ENCODE peak calls at places on chromosome 11, in nine cellular contexts. One of them, this sample, is unnamed. For H3K4me1, the result is how much of the 10 kb centered on the place peaks cover.

GRCh38 chr11:112195906-112196305 is 20.6 kb downstream of the BCO2 start:
- DNase-seq in psoas muscle: no peak
- DNase-seq in lower lobe of right lung: no peak
- DNase-seq in CD8-positive, alpha-beta T cell: no peak
- DNase-seq in left lung: no peak
- DNase-seq in mammary epithelial cell: peak
- DNase-seq in tibial artery: no peak
- DNase-seq in neuronal stem cell: no peak
- DNase-seq in cardiac muscle cell: peak
- DNase-seq in this sample: no peak

GRCh38 chr11:126174816-126175215 is 36.6 kb downstream of the RPUSD4 start:
- DNase-seq in tibial artery: no peak
- DNase-seq in mammary epithelial cell: no peak
- DNase-seq in left lung: no peak
- DNase-seq in psoas muscle: no peak
- DNase-seq in cardiac muscle cell: no peak
- DNase-seq in lower lobe of right lung: peak
- DNase-seq in neuronal stem cell: no peak
- DNase-seq in CD8-positive, alpha-beta T cell: no peak
- DNase-seq in this sample: no peak

GRCh38 chr11:128469220-128469619 is 118.1 kb downstream of the ETS1 start:
- DNase-seq in CD8-positive, alpha-beta T cell: no peak
- DNase-seq in mammary epithelial cell: no peak
- DNase-seq in left lung: no peak
- DNase-seq in cardiac muscle cell: no peak
- DNase-seq in lower lobe of right lung: no peak
- DNase-seq in tibial artery: no peak
- DNase-seq in psoas muscle: no peak
- DNase-seq in neuronal stem cell: no peak
- DNase-seq in this sample: no peak

GRCh38 chr11:47750725-47751124 is 16.4 kb downstream of the FNBP4 start:
- DNase-seq in neuronal stem cell: no peak
- DNase-seq in CD8-positive, alpha-beta T cell: no peak
- DNase-seq in lower lobe of right lung: no peak
- DNase-seq in left lung: no peak
- DNase-seq in mammary epithelial cell: no peak
- DNase-seq in tibial artery: no peak
- DNase-seq in cardiac muscle cell: no peak
- DNase-seq in psoas muscle: no peak
- DNase-seq in this sample: no peak

GRCh38 chr11:122735031-122735430 is 79.5 kb downstream of the UBASH3B start:
- DNase-seq in neuronal stem cell: no peak
- DNase-seq in cardiac muscle cell: no peak
- DNase-seq in lower lobe of right lung: no peak
- DNase-seq in tibial artery: no peak
- DNase-seq in left lung: no peak
- DNase-seq in CD8-positive, alpha-beta T cell: no peak
- DNase-seq in psoas muscle: no peak
- DNase-seq in mammary epithelial cell: no peak
- DNase-seq in this sample: no peak

GRCh38 chr11:70695086-70695960 is 297.0 kb downstream of the CTTN start:
- DNase-seq in left lung: peak
- DNase-seq in cardiac muscle cell: no peak
- DNase-seq in neuronal stem cell: no peak
- DNase-seq in CD8-positive, alpha-beta T cell: no peak
- DNase-seq in tibial artery: no peak
- DNase-seq in psoas muscle: no peak
- DNase-seq in mammary epithelial cell: no peak
- DNase-seq in lower lobe of right lung: peak
- DNase-seq in this sample: no peak

GRCh38 chr11:44028401-44028800 is 19.4 kb upstream of the ACCSL start:
- DNase-seq in cardiac muscle cell: no peak
- DNase-seq in psoas muscle: no peak
- DNase-seq in neuronal stem cell: no peak
- DNase-seq in tibial artery: no peak
- DNase-seq in CD8-positive, alpha-beta T cell: no peak
- DNase-seq in lower lobe of right lung: no peak
- DNase-seq in mammary epithelial cell: no peak
- DNase-seq in left lung: no peak
- DNase-seq in this sample: no peak

GRCh38 chr11:103633037-103633788 is 403.2 kb upstream of the DDI1 start:
- DNase-seq in tibial artery: no peak
- DNase-seq in cardiac muscle cell: peak
- DNase-seq in psoas muscle: no peak
- DNase-seq in mammary epithelial cell: no peak
- DNase-seq in neuronal stem cell: peak
- DNase-seq in CD8-positive, alpha-beta T cell: no peak
- DNase-seq in left lung: no peak
- DNase-seq in lower lobe of right lung: no peak
- DNase-seq in this sample: peak

GRCh38 chr11:109236696-109237095 is 185.3 kb upstream of the C11orf87 start:
- DNase-seq in CD8-positive, alpha-beta T cell: no peak
- DNase-seq in tibial artery: no peak
- DNase-seq in lower lobe of right lung: no peak
- DNase-seq in cardiac muscle cell: peak
- DNase-seq in psoas muscle: no peak
- DNase-seq in left lung: no peak
- DNase-seq in mammary epithelial cell: no peak
- DNase-seq in neuronal stem cell: no peak
- DNase-seq in this sample: no peak

GRCh38 chr11:115765803-115766239 is 261.6 kb upstream of the CADM1 start:
- DNase-seq in left lung: no peak
- DNase-seq in CD8-positive, alpha-beta T cell: no peak
- DNase-seq in mammary epithelial cell: peak
- DNase-seq in cardiac muscle cell: peak
- DNase-seq in tibial artery: no peak
- DNase-seq in lower lobe of right lung: no peak
- DNase-seq in neuronal stem cell: no peak
- DNase-seq in psoas muscle: no peak
- DNase-seq in this sample: no peak

GRCh38 chr11:68416070-68416578 is 44.4 kb upstream of the PPP6R3 start:
- DNase-seq in mammary epithelial cell: no peak
- DNase-seq in cardiac muscle cell: no peak
- DNase-seq in psoas muscle: no peak
- DNase-seq in lower lobe of right lung: peak
- DNase-seq in left lung: no peak
- DNase-seq in neuronal stem cell: no peak
- DNase-seq in CD8-positive, alpha-beta T cell: no peak
- DNase-seq in tibial artery: no peak
- DNase-seq in this sample: no peak

GRCh38 chr11:16786131-16786530 is 47.7 kb downstream of the C11orf58 start:
- DNase-seq in tibial artery: no peak
- DNase-seq in cardiac muscle cell: no peak
- DNase-seq in left lung: no peak
- DNase-seq in psoas muscle: no peak
- DNase-seq in mammary epithelial cell: no peak
- DNase-seq in CD8-positive, alpha-beta T cell: no peak
- DNase-seq in lower lobe of right lung: no peak
- DNase-seq in neuronal stem cell: no peak
- DNase-seq in this sample: no peak

GRCh38 chr11:2897048-2897447 is 11.5 kb upstream of the CDKN1C start:
- DNase-seq in mammary epithelial cell: no peak
- DNase-seq in lower lobe of right lung: no peak
- DNase-seq in psoas muscle: no peak
- DNase-seq in CD8-positive, alpha-beta T cell: no peak
- DNase-seq in neuronal stem cell: no peak
- DNase-seq in left lung: no peak
- DNase-seq in tibial artery: no peak
- DNase-seq in cardiac muscle cell: no peak
- DNase-seq in this sample: no peak

GRCh38 chr11:30984827-30985226 is 384.7 kb downstream of the DCDC1 start:
- DNase-seq in left lung: no peak
- DNase-seq in psoas muscle: no peak
- DNase-seq in neuronal stem cell: no peak
- DNase-seq in CD8-positive, alpha-beta T cell: no peak
- DNase-seq in cardiac muscle cell: no peak
- DNase-seq in tibial artery: no peak
- DNase-seq in mammary epithelial cell: no peak
- DNase-seq in lower lobe of right lung: no peak
- DNase-seq in this sample: no peak

GRCh38 chr11:117554601-117555333 is 227.1 kb downstream of the CEP164 start:
- DNase-seq in psoas muscle: no peak
- DNase-seq in left lung: no peak
- DNase-seq in mammary epithelial cell: no peak
- DNase-seq in cardiac muscle cell: no peak
- DNase-seq in tibial artery: no peak
- DNase-seq in CD8-positive, alpha-beta T cell: no peak
- DNase-seq in neuronal stem cell: no peak
- DNase-seq in lower lobe of right lung: no peak
- DNase-seq in this sample: no peak

GRCh38 chr11:66743271-66743968 is 14.4 kb upstream of the SPTBN2 start:
- DNase-seq in lower lobe of right lung: peak
- DNase-seq in left lung: peak
- DNase-seq in neuronal stem cell: no peak
- DNase-seq in mammary epithelial cell: peak
- DNase-seq in psoas muscle: no peak
- DNase-seq in tibial artery: no peak
- DNase-seq in cardiac muscle cell: no peak
- DNase-seq in CD8-positive, alpha-beta T cell: no peak
- DNase-seq in this sample: no peak
- H3K4me3 ChIP-seq in lower lobe of right lung: peak
- H3K4me3 ChIP-seq in left lung: no peak
- H3K4me3 ChIP-seq in neuronal stem cell: peak
- H3K4me3 ChIP-seq in mammary epithelial cell: peak
- H3K4me3 ChIP-seq in psoas muscle: peak
- H3K4me3 ChIP-seq in tibial artery: peak
- H3K4me3 ChIP-seq in cardiac muscle cell: peak
- H3K4me3 ChIP-seq in CD8-positive, alpha-beta T cell: no peak
- H3K4me3 ChIP-seq in this sample: no peak

DNA sequence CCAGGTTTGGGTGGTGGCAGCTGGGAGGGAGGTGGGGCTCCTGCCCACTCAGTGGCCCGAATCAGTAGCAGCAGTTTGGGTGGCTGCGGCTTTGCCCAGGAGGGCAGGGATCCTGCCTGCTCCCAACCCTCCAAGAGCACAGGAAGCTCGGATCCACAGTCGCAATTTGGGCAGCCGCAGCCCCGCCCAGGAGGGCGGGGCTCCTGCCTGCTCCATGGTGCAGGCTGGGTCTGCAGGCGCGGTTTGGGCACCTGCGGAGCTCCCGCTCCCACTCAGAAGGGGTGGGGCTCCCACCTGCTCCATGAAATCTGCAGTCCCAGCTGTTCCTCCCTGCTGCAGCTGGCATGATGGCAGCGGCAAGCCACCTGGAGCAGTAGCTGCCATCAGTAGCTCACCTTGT is 38.1 kb upstream of the CALCB start:
- DNase-seq in cardiac muscle cell: no peak
- DNase-seq in psoas muscle: no peak
- DNase-seq in left lung: peak
- DNase-seq in neuronal stem cell: no peak
- DNase-seq in mammary epithelial cell: no peak
- DNase-seq in tibial artery: no peak
- DNase-seq in CD8-positive, alpha-beta T cell: no peak
- DNase-seq in lower lobe of right lung: no peak
- DNase-seq in this sample: peak
- H3K4me1 ChIP-seq in cardiac muscle cell: under half
- H3K4me1 ChIP-seq in psoas muscle: under half
- H3K4me1 ChIP-seq in left lung: under half
- H3K4me1 ChIP-seq in neuronal stem cell: under half
- H3K4me1 ChIP-seq in mammary epithelial cell: under half
- H3K4me1 ChIP-seq in tibial artery: under half
- H3K4me1 ChIP-seq in CD8-positive, alpha-beta T cell: under half
- H3K4me1 ChIP-seq in lower lobe of right lung: under half
- H3K4me1 ChIP-seq in this sample: under half

GRCh38 chr11:7488681-7489080 is 3.4 kb downstream of the OLFML1 start:
- DNase-seq in cardiac muscle cell: no peak
- DNase-seq in neuronal stem cell: no peak
- DNase-seq in CD8-positive, alpha-beta T cell: no peak
- DNase-seq in tibial artery: no peak
- DNase-seq in psoas muscle: no peak
- DNase-seq in left lung: no peak
- DNase-seq in mammary epithelial cell: no peak
- DNase-seq in lower lobe of right lung: no peak
- DNase-seq in this sample: no peak

GRCh38 chr11:7485854-7486425 is 634 bp downstream of the OLFML1 start:
- DNase-seq in lower lobe of right lung: no peak
- DNase-seq in cardiac muscle cell: no peak
- DNase-seq in tibial artery: no peak
- DNase-seq in left lung: no peak
- DNase-seq in psoas muscle: no peak
- DNase-seq in neuronal stem cell: no peak
- DNase-seq in CD8-positive, alpha-beta T cell: no peak
- DNase-seq in mammary epithelial cell: no peak
- DNase-seq in this sample: no peak

GRCh38 chr11:7485136-7485853 is at the start of gene OLFML1:
- DNase-seq in lower lobe of right lung: no peak
- DNase-seq in neuronal stem cell: no peak
- DNase-seq in CD8-positive, alpha-beta T cell: no peak
- DNase-seq in tibial artery: no peak
- DNase-seq in psoas muscle: peak
- DNase-seq in left lung: no peak
- DNase-seq in cardiac muscle cell: peak
- DNase-seq in mammary epithelial cell: no peak
- DNase-seq in this sample: no peak

GRCh38 chr11:7487360-7487759 is 2.1 kb downstream of the OLFML1 start:
- DNase-seq in cardiac muscle cell: no peak
- DNase-seq in tibial artery: no peak
- DNase-seq in left lung: no peak
- DNase-seq in lower lobe of right lung: no peak
- DNase-seq in neuronal stem cell: no peak
- DNase-seq in mammary epithelial cell: no peak
- DNase-seq in CD8-positive, alpha-beta T cell: no peak
- DNase-seq in psoas muscle: no peak
- DNase-seq in this sample: no peak

GRCh38 chr11:7486731-7487130 is 1.4 kb downstream of the OLFML1 start:
- DNase-seq in tibial artery: no peak
- DNase-seq in left lung: no peak
- DNase-seq in CD8-positive, alpha-beta T cell: no peak
- DNase-seq in lower lobe of right lung: no peak
- DNase-seq in mammary epithelial cell: no peak
- DNase-seq in neuronal stem cell: no peak
- DNase-seq in cardiac muscle cell: peak
- DNase-seq in psoas muscle: no peak
- DNase-seq in this sample: no peak
- H3K4me3 ChIP-seq in tibial artery: peak
- H3K4me3 ChIP-seq in left lung: peak
- H3K4me3 ChIP-seq in CD8-positive, alpha-beta T cell: no peak
- H3K4me3 ChIP-seq in lower lobe of right lung: peak
- H3K4me3 ChIP-seq in mammary epithelial cell: no peak
- H3K4me3 ChIP-seq in neuronal stem cell: no peak
- H3K4me3 ChIP-seq in cardiac muscle cell: no peak
- H3K4me3 ChIP-seq in psoas muscle: peak
- H3K4me3 ChIP-seq in this sample: no peak

DNA sequence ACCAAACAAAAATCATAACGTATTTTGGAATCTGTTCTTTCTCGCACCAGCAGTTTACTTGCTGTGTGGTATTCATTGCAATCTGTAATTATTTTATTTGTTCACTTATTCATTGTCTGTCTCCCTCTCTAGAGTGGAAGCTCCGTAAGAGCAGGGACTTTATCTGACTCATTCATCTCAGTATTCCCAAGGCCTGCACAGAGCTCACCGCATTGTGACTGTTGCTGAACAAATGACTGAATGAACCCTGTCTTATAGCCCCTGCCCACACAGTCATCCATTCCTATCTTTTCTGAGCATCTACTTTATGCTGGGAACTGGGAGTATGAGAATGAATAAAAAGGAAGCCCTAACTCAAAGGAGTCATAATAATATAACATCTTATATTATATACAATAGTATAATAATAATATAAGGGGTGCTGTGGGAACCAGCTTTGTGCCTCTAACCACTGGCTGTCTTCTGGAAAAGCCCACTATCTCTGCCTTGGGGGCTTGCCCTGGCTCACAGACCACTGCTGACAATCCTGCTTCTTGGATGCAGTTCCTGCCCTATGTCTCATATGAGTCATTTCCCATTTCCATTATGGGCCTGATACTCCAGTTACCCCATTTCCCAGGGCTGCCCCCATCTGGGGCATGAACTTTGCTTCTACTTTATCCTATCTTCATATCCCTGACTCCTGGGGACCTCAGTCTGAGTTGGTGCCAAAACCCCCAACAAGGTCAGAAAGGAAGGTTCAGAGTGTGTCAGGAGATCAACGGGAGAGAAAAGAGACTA is 11.0 kb downstream of the XRRA1 start:
- DNase-seq in tibial artery: no peak
- DNase-seq in CD8-positive, alpha-beta T cell: no peak
- DNase-seq in cardiac muscle cell: peak
- DNase-seq in psoas muscle: no peak
- DNase-seq in lower lobe of right lung: no peak
- DNase-seq in neuronal stem cell: no peak
- DNase-seq in left lung: no peak
- DNase-seq in mammary epithelial cell: peak
- DNase-seq in this sample: no peak
- H3K4me1 ChIP-seq in tibial artery: under half
- H3K4me1 ChIP-seq in CD8-positive, alpha-beta T cell: under half
- H3K4me1 ChIP-seq in cardiac muscle cell: under half
- H3K4me1 ChIP-seq in psoas muscle: under half
- H3K4me1 ChIP-seq in lower lobe of right lung: under half
- H3K4me1 ChIP-seq in neuronal stem cell: under half
- H3K4me1 ChIP-seq in left lung: under half
- H3K4me1 ChIP-seq in mammary epithelial cell: under half
- H3K4me1 ChIP-seq in this sample: under half